ENCODE peak calls at places on chromosomes 5 and 9, in eight cellular contexts. B is activated naive CD4-positive, alpha-beta T cell treated with anti-CD3 and anti-CD28 coated beads for 36 hours; R is GM04503; G is RWPE1; D is activated T-cell treated with anti-CD3 and anti-CD28 coated beads, Interleukin-2, amount 50 U/mL, for 72 hours; C is heart left ventricle; Z is hippocampal formation; N is kidney. M is an unnamed sample.

GRCh38 chr5:149205625-149206523 is 64.6 kb downstream of the ABLIM3 start:
- DNase-seq in B (no peak), R (no peak), G (no peak), D (no peak), C (no peak), Z (no peak), N (peak), M (peak)

GRCh38 chr9:71384343-71384742 is 262.9 kb upstream of the TRPM3 start:
- DNase-seq in B (no peak), R (no peak), G (no peak), D (no peak), C (no peak), Z (no peak), N (no peak), M (no peak)

GRCh38 chr5:89359046-89359445 is 476.1 kb upstream of the MEF2C start:
- DNase-seq in B (no peak), R (no peak), G (no peak), D (no peak), C (no peak), Z (no peak), N (no peak), M (no peak)

GRCh38 chr5:13985736-13986418 is 41.4 kb upstream of the DNAH5 start:
- DNase-seq in B (no peak), R (peak), G (peak), D (no peak), C (no peak), Z (no peak), N (no peak), M (peak)

GRCh38 chr5:125987677-125988255 is 435.4 kb upstream of the GRAMD2B start:
- DNase-seq in B (no peak), R (no peak), G (no peak), D (no peak), C (no peak), Z (no peak), N (no peak), M (no peak)

GRCh38 chr5:42074353-42074752 is 149.3 kb downstream of the FBXO4 start:
- DNase-seq in B (no peak), R (no peak), G (no peak), D (no peak), C (no peak), Z (no peak), N (no peak), M (no peak)

GRCh38 chr9:21965401-21965951 is 28.7 kb downstream of the CDKN2A start:
- DNase-seq in B (peak), R (no peak), G (no peak), D (peak), C (no peak), Z (no peak), N (peak), M (peak)

GRCh38 chr5:41935544-41935943 is 10.5 kb downstream of the FBXO4 start:
- DNase-seq in B (no peak), R (no peak), G (no peak), D (no peak), C (no peak), Z (no peak), N (no peak), M (no peak)

GRCh38 chr5:965604-966344 is 42.8 kb upstream of the NKD2 start:
- DNase-seq in B (no peak), R (no peak), G (no peak), D (no peak), C (no peak), Z (no peak), N (no peak), M (no peak)

GRCh38 chr9:5531251-5531972 is 21.1 kb downstream of the PDCD1LG2 start:
- DNase-seq in B (no peak), R (no peak), G (no peak), D (no peak), C (no peak), Z (no peak), N (no peak), M (no peak)

GRCh38 chr9:15154677-15155076 is 152.3 kb downstream of the TTC39B start:
- DNase-seq in B (no peak), R (no peak), G (no peak), D (no peak), C (no peak), Z (no peak), N (no peak), M (no peak)

GRCh38 chr9:124292696-124293593 is 35.2 kb downstream of the NEK6 start:
- DNase-seq in B (no peak), R (no peak), G (no peak), D (no peak), C (no peak), Z (no peak), N (no peak), M (no peak)

GRCh38 chr5:128920345-128921215 is 44.7 kb upstream of the SLC27A6 start:
- DNase-seq in B (no peak), R (no peak), G (peak), D (no peak), C (peak), Z (no peak), N (no peak), M (peak)

GRCh38 chr9:114722937-114723620 is 41.1 kb upstream of the TEX48 start:
- DNase-seq in B (no peak), R (no peak), G (no peak), D (no peak), C (no peak), Z (no peak), N (no peak), M (no peak)

GRCh38 chr5:115484368-115484767 is 60.2 kb downstream of the FEM1C start:
- DNase-seq in B (no peak), R (no peak), G (no peak), D (no peak), C (no peak), Z (no peak), N (no peak), M (no peak)

GRCh38 chr9:18747590-18747989 is 273.6 kb downstream of the ADAMTSL1 start:
- DNase-seq in B (no peak), R (no peak), G (no peak), D (no peak), C (no peak), Z (peak), N (no peak), M (no peak)

GRCh38 chr5:157342822-157343402 is 77.0 kb downstream of the CYFIP2 start:
- DNase-seq in B (peak), R (no peak), G (peak), D (peak), C (no peak), Z (no peak), N (no peak), M (no peak)

GRCh38 chr5:6450235-6450860 is 1.7 kb downstream of the UBE2QL1 start:
- DNase-seq in B (no peak), R (no peak), G (no peak), D (no peak), C (no peak), Z (no peak), N (no peak), M (no peak)

GRCh38 chr5:136374638-136375037 is 9.3 kb upstream of the TRPC7 start:
- DNase-seq in B (no peak), R (no peak), G (no peak), D (no peak), C (no peak), Z (no peak), N (no peak), M (no peak)

GRCh38 chr9:89730715-89731114 is 125.9 kb downstream of the GADD45G start:
- DNase-seq in B (no peak), R (no peak), G (no peak), D (no peak), C (no peak), Z (no peak), N (peak), M (no peak)

GRCh38 chr5:147455321-147455720 is 54.5 kb downstream of the DPYSL3 start:
- DNase-seq in B (no peak), R (peak), G (peak), D (no peak), C (no peak), Z (no peak), N (no peak), M (no peak)

GRCh38 chr9:115855458-115856133 is 298.0 kb upstream of the PAPPA start:
- DNase-seq in B (no peak), R (no peak), G (no peak), D (no peak), C (no peak), Z (no peak), N (no peak), M (no peak)

GRCh38 chr5:69231851-69232250 is 2.8 kb upstream of the CDK7 start:
- DNase-seq in B (no peak), R (no peak), G (no peak), D (no peak), C (no peak), Z (no peak), N (no peak), M (peak)

M was measured in stromal cell of bone marrow.